ENCODE peak calls at places on chromosomes 12 and 14, in five cellular contexts. G is PC-3, K is HFF-Myc, U is progenitor cell of endocrine pancreas, J is fibroblast of lung. H is an unnamed sample.

GRCh38 chr12:7716391-7716790 is 5.2 kb downstream of the DPPA3 start:
- DNase-seq in G (no peak), K (no peak), U (no peak), J (no peak), H (peak; percentile 2)

GRCh38 chr14:105330491-105330895 is 15.9 kb downstream of the PACS2 start:
- DNase-seq in G (peak; percentile 20), K (no peak), U (no peak), J (no peak), H (peak; percentile 33)

GRCh38 chr12:31406345-31406744 is 80.4 kb upstream of the SINHCAF start:
- DNase-seq in G (no peak), K (no peak), U (no peak), J (no peak), H (no peak)

GRCh38 chr14:74942164-74942563 is 13.2 kb downstream of the PGF start:
- DNase-seq in G (no peak), K (no peak), U (no peak), J (no peak), H (no peak)

GRCh38 chr12:121259074-121259473 is 37.4 kb downstream of the CAMKK2 start:
- DNase-seq in G (no peak), K (no peak), U (no peak), J (no peak), H (no peak)

GRCh38 chr12:103652808-103653207 is 65.7 kb downstream of the STAB2 start:
- DNase-seq in G (peak; percentile 20), K (no peak), U (no peak), J (no peak), H (no peak)

GRCh38 chr12:76236640-76237039 is 111.6 kb downstream of the BBS10 start:
- DNase-seq in G (peak; percentile 97), K (no peak), U (no peak), J (no peak), H (peak; percentile 98)

GRCh38 chr12:52399756-52400155 is 6.4 kb downstream of the KRT82 start:
- DNase-seq in G (no peak), K (no peak), U (no peak), J (no peak), H (no peak)

GRCh38 chr14:29085546-29085945 is 319.0 kb downstream of the FOXG1 start:
- DNase-seq in G (peak; percentile 41), K (no peak), U (no peak), J (peak; percentile 18), H (peak; percentile 13)

GRCh38 chr12:42884116-42884515 is 294.6 kb upstream of the PRICKLE1 start:
- DNase-seq in G (no peak), K (no peak), U (no peak), J (no peak), H (no peak)

GRCh38 chr12:30047499-30048262 is 263.9 kb upstream of the TMTC1 start:
- DNase-seq in G (peak; percentile 63), K (no peak), U (no peak), J (peak; percentile 45), H (no peak)

GRCh38 chr12:1890119-1890703 is 28.2 kb downstream of the CACNA2D4 start:
- DNase-seq in G (no peak), K (no peak), U (no peak), J (no peak), H (no peak)

GRCh38 chr12:31037921-31038320 is 35.7 kb upstream of the DDX11 start:
- DNase-seq in G (peak; percentile 31), K (no peak), U (peak; percentile 4), J (no peak), H (peak; percentile 50)

DNA sequence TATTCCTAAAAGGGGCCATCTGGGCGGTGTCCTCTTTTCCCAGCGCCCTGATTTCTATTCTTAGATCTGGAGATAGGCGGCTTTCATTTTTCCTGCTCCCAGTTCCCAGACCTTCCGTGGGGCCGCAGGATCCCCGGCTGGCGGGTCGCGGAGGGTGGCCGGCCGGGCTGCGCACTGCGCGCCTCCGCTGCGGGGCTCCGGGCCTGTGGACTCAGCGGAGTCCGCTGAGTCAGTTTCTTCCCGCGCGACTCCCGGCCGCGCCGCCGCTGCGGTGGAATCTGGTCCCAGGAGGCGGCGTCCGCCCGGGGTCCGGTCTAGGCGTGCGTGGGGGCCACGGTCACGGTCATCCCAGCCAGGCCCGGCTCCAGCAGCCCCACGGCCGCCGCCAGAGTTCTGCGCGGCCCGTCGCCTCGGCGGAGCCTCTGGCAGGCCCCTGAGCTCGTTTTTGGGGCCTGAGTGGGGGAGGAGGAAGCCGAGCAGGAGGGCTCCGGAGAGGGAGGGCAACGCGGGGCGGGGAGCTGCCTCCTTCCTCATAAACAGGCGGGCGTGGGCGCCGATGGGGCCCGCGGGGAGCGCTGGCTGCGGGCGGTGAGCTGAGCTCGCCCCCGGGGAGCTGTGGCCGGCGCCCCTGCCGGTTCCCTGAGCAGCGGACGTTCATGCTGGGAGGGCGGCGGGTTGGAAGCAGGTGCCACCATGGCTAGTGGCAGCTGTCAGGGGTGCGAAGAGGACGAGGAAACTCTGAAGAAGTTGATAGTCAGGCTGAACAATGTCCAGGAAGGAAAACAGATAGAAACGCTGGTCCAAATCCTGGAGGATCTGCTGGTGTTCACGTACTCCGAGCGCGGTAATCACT is at the start of gene LRRK2:
- DNase-seq in G (no peak), K (no peak), U (peak; percentile 45), J (peak; percentile 65), H (peak; percentile 41)
- TF ChIP-seq CTCF in G (no peak), K (no peak), U (no peak), J (no peak), H (no peak)

GRCh38 chr12:132164426-132164825 is 20.2 kb downstream of the NOC4L start:
- DNase-seq in G (no peak), K (no peak), U (no peak), J (no peak), H (no peak)

GRCh38 chr12:132162508-132163031 is 18.3 kb downstream of the NOC4L start:
- DNase-seq in G (peak; percentile 48), K (no peak), U (no peak), J (peak; percentile 84), H (peak; percentile 22)

GRCh38 chr12:132165584-132165983 is 21.3 kb downstream of the NOC4L start:
- DNase-seq in G (no peak), K (no peak), U (no peak), J (no peak), H (no peak)

GRCh38 chr12:132163041-132163910 is 19.0 kb downstream of the NOC4L start:
- DNase-seq in G (peak; percentile 37), K (no peak), U (no peak), J (no peak), H (no peak)

GRCh38 chr12:132163911-132164288 is 19.6 kb downstream of the NOC4L start:
- DNase-seq in G (no peak), K (no peak), U (no peak), J (no peak), H (no peak)
- TF ChIP-seq CTCF in G (peak; percentile 33), K (no peak), U (peak; percentile 48), J (peak; percentile 5), H (no peak)

GRCh38 chr14:54312166-54312801 is 84.5 kb upstream of the CDKN3 start:
- DNase-seq in G (peak; percentile 100), K (peak; percentile 79), U (no peak), J (peak; percentile 82), H (peak; percentile 100)

GRCh38 chr14:54310151-54310851 is 86.5 kb upstream of the CDKN3 start:
- DNase-seq in G (peak; percentile 78), K (no peak), U (no peak), J (no peak), H (peak; percentile 43)

GRCh38 chr14:54310852-54311230 is 86.0 kb upstream of the CDKN3 start:
- DNase-seq in G (no peak), K (no peak), U (no peak), J (no peak), H (no peak)

GRCh38 chr14:54306806-54307205 is 90.0 kb upstream of the CDKN3 start:
- DNase-seq in G (no peak), K (no peak), U (no peak), J (no peak), H (no peak)

DNA sequence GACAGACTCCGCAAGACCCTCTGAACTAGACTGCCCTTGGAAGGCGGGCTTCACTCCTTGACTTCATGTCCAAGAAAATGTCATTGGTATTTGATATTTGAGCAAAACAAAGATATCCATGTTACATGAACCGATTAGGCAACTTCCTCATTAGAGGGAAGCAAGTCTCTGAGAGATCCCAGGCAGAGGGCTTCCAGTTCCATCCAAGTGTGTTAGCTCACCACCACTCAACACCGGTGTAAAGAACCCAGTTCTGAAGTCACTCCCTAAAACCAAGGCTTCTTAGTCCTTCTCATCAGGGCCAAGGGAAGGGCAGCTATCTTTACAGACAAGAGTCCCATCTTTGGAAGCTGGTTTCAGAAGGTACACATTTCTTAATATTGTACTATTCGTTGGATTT is 87.2 kb upstream of the CDKN3 start:
- DNase-seq in G (no peak), K (no peak), U (no peak), J (no peak), H (no peak)
- TF ChIP-seq CTCF in G (no peak), K (no peak), U (no peak), J (no peak), H (no peak)

GRCh38 chr12:18281941-18282340 is 20.6 kb downstream of the PIK3C2G start:
- DNase-seq in G (no peak), K (no peak), U (no peak), J (peak; percentile 5), H (no peak)

GRCh38 chr12:18277196-18277595 is 15.9 kb downstream of the PIK3C2G start:
- DNase-seq in G (no peak), K (no peak), U (no peak), J (no peak), H (no peak)

DNA sequence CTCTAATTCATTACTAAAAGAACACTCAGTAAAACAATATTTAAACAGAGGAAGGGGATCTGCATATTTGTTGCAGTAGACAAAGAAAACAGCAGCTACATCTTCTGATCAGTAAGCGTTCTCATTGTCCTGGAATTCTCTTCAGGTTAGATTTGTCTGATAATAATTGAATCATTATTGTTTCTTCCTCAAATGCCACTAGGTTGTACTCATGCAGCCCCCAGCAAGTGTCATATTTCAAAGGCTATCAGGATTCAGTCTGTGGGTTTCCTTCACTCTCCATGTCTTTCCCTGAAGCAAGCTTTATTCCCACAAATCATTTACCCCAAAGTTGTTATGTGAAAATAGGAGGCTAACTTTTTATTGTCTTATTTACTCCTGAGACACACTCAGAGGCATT is 14.7 kb downstream of the PIK3C2G start:
- DNase-seq in G (peak; percentile 64), K (no peak), U (no peak), J (no peak), H (peak; percentile 40)
- TF ChIP-seq CTCF in G (no peak), K (no peak), U (no peak), J (no peak), H (no peak)

GRCh38 chr12:3261782-3262359 is 184.7 kb downstream of the TSPAN9 start:
- DNase-seq in G (no peak), K (no peak), U (no peak), J (peak; percentile 70), H (no peak)
- TF ChIP-seq CTCF in G (no peak), K (peak; percentile 2), U (no peak), J (peak; percentile 37), H (no peak)

GRCh38 chr12:12665194-12665593 is 30.8 kb downstream of the GPR19 start:
- DNase-seq in G (no peak), K (no peak), U (no peak), J (no peak), H (no peak)
- TF ChIP-seq CTCF in G (no peak), K (no peak), U (no peak), J (no peak), H (no peak)

DNA sequence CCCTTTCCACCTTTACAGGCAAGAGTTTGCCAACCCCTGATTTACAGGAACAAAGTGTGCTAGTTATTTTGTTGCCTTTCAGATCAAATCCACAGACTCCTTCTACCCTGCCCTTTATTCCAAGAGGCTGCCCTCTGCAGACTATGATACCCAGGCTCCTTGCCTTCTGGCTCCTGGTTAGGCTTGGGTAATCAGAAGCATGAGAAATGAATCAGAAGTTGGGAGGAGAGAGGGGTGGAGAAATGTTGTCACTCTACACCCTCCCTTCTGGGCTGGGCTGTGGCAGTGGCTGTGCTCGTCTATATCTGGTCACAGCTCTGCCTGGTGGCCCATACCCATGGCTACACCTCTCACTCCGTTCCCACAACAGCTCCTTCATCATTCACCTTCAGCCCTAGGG is 204.6 kb upstream of the PLXNC1 start:
- DNase-seq in G (peak; percentile 51), K (no peak), U (no peak), J (peak; percentile 32), H (peak; percentile 72)
- TF ChIP-seq CTCF in G (no peak), K (no peak), U (no peak), J (no peak), H (no peak)